ENCODE peak calls at places on chromosomes 11 and 22, in six cellular contexts. C is left ventricle myocardium inferior, H is GM06990, K is dermis blood vessel endothelial cell, Y is M059J, U is AG04450. W is an unnamed sample.

GRCh38 chr11:118530180-118530682 is 761 bp upstream of the TMEM25 start:
- DNase-seq in K (peak), Y (peak), C (no peak), H (no peak), U (no peak), W (no peak)

GRCh38 chr11:70628176-70628860 is 230.0 kb downstream of the CTTN start:
- DNase-seq in K (no peak), U (no peak), C (no peak), H (no peak), Y (no peak), W (no peak)

GRCh38 chr22:38989461-38989860 is 7.3 kb downstream of the APOBEC3B start:
- DNase-seq in K (no peak), C (no peak), Y (no peak), U (no peak), H (no peak), W (no peak)

GRCh38 chr11:106988151-106988806 is 30.0 kb downstream of the GUCY1A2 start:
- DNase-seq in C (no peak), H (no peak), K (no peak), U (no peak), Y (peak), W (no peak)

GRCh38 chr11:47186076-47186936 is at the start of gene PACSIN3:
- DNase-seq in C (peak), Y (peak), U (no peak), H (peak), K (peak), W (peak)

GRCh38 chr11:134939905-134940304 is 527.9 kb upstream of the B3GAT1 start:
- DNase-seq in U (no peak), H (no peak), Y (peak), K (peak), C (peak), W (peak)

GRCh38 chr22:19674129-19674928 is 40.0 kb upstream of the SEPTIN5 start:
- DNase-seq in H (no peak), Y (no peak), C (no peak), K (no peak), U (no peak), W (no peak)

GRCh38 chr22:31561238-31561887 is 65.0 kb downstream of the SFI1 start:
- DNase-seq in K (peak), H (peak), Y (peak), C (peak), U (peak), W (peak)

GRCh38 chr11:31477528-31478255 is 31.7 kb downstream of the IMMP1L start:
- DNase-seq in K (no peak), Y (no peak), U (no peak), H (no peak), C (no peak), W (no peak)

GRCh38 chr22:29301716-29302401 is 4.6 kb upstream of the GAS2L1 start:
- DNase-seq in H (no peak), Y (no peak), K (no peak), U (no peak), C (no peak), W (no peak)

GRCh38 chr11:6203327-6203726 is 2.0 kb upstream of the C11orf42 start:
- DNase-seq in Y (no peak), H (no peak), K (no peak), C (no peak), U (no peak), W (no peak)

GRCh38 chr11:98090861-98091575 is 929.7 kb upstream of the CNTN5 start:
- DNase-seq in U (no peak), C (no peak), H (no peak), Y (no peak), K (no peak), W (no peak)

GRCh38 chr11:12455938-12456337 is 78.6 kb downstream of the PARVA start:
- DNase-seq in U (peak), C (no peak), H (no peak), Y (peak), K (no peak), W (no peak)

GRCh38 chr22:36822581-36822980 is 5.7 kb upstream of the PVALB start:
- DNase-seq in H (no peak), C (no peak), Y (no peak), K (peak), U (no peak), W (no peak)

GRCh38 chr22:28249402-28249801 is 330.3 kb upstream of the PITPNB start:
- DNase-seq in H (no peak), C (no peak), K (no peak), Y (peak), U (no peak), W (no peak)

GRCh38 chr11:36452987-36453386 is 57.1 kb downstream of the TRAF6 start:
- DNase-seq in U (no peak), C (no peak), K (no peak), Y (peak), H (no peak), W (no peak)